ENCODE peak calls at places on chromosomes 6 and 20, in five cellular contexts. One of them, this sample, is unnamed.

GRCh38 chr6:36598326-36598725 is 4.2 kb downstream of the SRSF3 start:
- DNase-seq in foreskin fibroblast: no peak
- DNase-seq in T-helper 17 cell: no peak
- DNase-seq in ELR: no peak
- DNase-seq in HL-60: no peak
- DNase-seq in this sample: no peak

GRCh38 chr6:24985313-24985712 is 49.6 kb upstream of the RIPOR2 start:
- DNase-seq in foreskin fibroblast: no peak
- DNase-seq in T-helper 17 cell: no peak
- DNase-seq in ELR: no peak
- DNase-seq in HL-60: no peak
- DNase-seq in this sample: no peak

GRCh38 chr20:63357921-63358905 is 2.9 kb downstream of the CHRNA4 start:
- DNase-seq in foreskin fibroblast: no peak
- DNase-seq in T-helper 17 cell: no peak
- DNase-seq in ELR: no peak
- DNase-seq in HL-60: no peak
- DNase-seq in this sample: no peak

GRCh38 chr20:4006640-4007039 is 8.7 kb downstream of the RNF24 start:
- DNase-seq in foreskin fibroblast: peak; percentile 33
- DNase-seq in T-helper 17 cell: no peak
- DNase-seq in ELR: no peak
- DNase-seq in HL-60: no peak
- DNase-seq in this sample: no peak

GRCh38 chr20:43949741-43950618 is 35.3 kb downstream of the TOX2 start:
- DNase-seq in foreskin fibroblast: no peak
- DNase-seq in T-helper 17 cell: peak; percentile 52
- DNase-seq in ELR: no peak
- DNase-seq in HL-60: peak; percentile 89
- DNase-seq in this sample: peak; percentile 66

GRCh38 chr6:41286544-41287346 is at the start of gene TREM1:
- DNase-seq in foreskin fibroblast: peak; percentile 65
- DNase-seq in T-helper 17 cell: no peak
- DNase-seq in ELR: peak; percentile 80
- DNase-seq in HL-60: peak; percentile 92
- DNase-seq in this sample: no peak

GRCh38 chr6:113756290-113756665 is 100.9 kb upstream of the MARCKS start:
- DNase-seq in foreskin fibroblast: no peak
- DNase-seq in T-helper 17 cell: no peak
- DNase-seq in ELR: no peak
- DNase-seq in HL-60: no peak
- DNase-seq in this sample: no peak

GRCh38 chr6:139931746-139932145 is 557.3 kb upstream of the CITED2 start:
- DNase-seq in foreskin fibroblast: no peak
- DNase-seq in T-helper 17 cell: no peak
- DNase-seq in ELR: no peak
- DNase-seq in HL-60: no peak
- DNase-seq in this sample: no peak

GRCh38 chr6:161748535-161749386 is 474.9 kb upstream of the AGPAT4 start:
- DNase-seq in foreskin fibroblast: peak; percentile 6
- DNase-seq in T-helper 17 cell: no peak
- DNase-seq in ELR: peak; percentile 38
- DNase-seq in HL-60: peak; percentile 8
- DNase-seq in this sample: no peak

GRCh38 chr20:939606-940005 is 23.5 kb upstream of the ANGPT4 start:
- DNase-seq in foreskin fibroblast: no peak
- DNase-seq in T-helper 17 cell: no peak
- DNase-seq in ELR: no peak
- DNase-seq in HL-60: no peak
- DNase-seq in this sample: no peak

GRCh38 chr20:49497217-49497560 is 14.7 kb upstream of the KCNB1 start:
- DNase-seq in foreskin fibroblast: no peak
- DNase-seq in T-helper 17 cell: no peak
- DNase-seq in ELR: no peak
- DNase-seq in HL-60: no peak
- DNase-seq in this sample: no peak

GRCh38 chr20:1232538-1233111 is 6.8 kb downstream of the RAD21L1 start:
- DNase-seq in foreskin fibroblast: no peak
- DNase-seq in T-helper 17 cell: no peak
- DNase-seq in ELR: no peak
- DNase-seq in HL-60: no peak
- DNase-seq in this sample: no peak

GRCh38 chr20:44435630-44436335 is 39.9 kb upstream of the TTPAL start:
- DNase-seq in foreskin fibroblast: no peak
- DNase-seq in T-helper 17 cell: no peak
- DNase-seq in ELR: no peak
- DNase-seq in HL-60: peak; percentile 5
- DNase-seq in this sample: no peak

GRCh38 chr20:11032611-11033010 is 358.8 kb upstream of the JAG1 start:
- DNase-seq in foreskin fibroblast: no peak
- DNase-seq in T-helper 17 cell: no peak
- DNase-seq in ELR: no peak
- DNase-seq in HL-60: no peak
- DNase-seq in this sample: no peak

This sample was measured in effector memory CD4-positive, alpha-beta T cell.